ENCODE peak calls at places on chromosome 13, in four cellular contexts. One of them, this sample, is unnamed.

GRCh38 chr13:20397896-20398295 is 127.8 kb downstream of the CRYL1 start:
- DNase-seq in germinal center: no peak
- DNase-seq in fibroblast of the aortic adventitia: no peak
- DNase-seq in stimulated activated naive CD8-positive, alpha-beta T cell treated with anti-CD3 and anti-CD28 coated beads, Interleukin-15, Interleukin-2, amounts not matched to agents 100 U/mL and 50 U/mL, for 24 hours: no peak
- DNase-seq in this sample: no peak

GRCh38 chr13:38527140-38527539 is 159.7 kb upstream of the FREM2 start:
- DNase-seq in germinal center: no peak
- DNase-seq in fibroblast of the aortic adventitia: no peak
- DNase-seq in stimulated activated naive CD8-positive, alpha-beta T cell treated with anti-CD3 and anti-CD28 coated beads, Interleukin-15, Interleukin-2, amounts not matched to agents 100 U/mL and 50 U/mL, for 24 hours: no peak
- DNase-seq in this sample: no peak

GRCh38 chr13:45327253-45327954 is 13.6 kb downstream of the TPT1 start:
- DNase-seq in germinal center: no peak
- DNase-seq in fibroblast of the aortic adventitia: no peak
- DNase-seq in stimulated activated naive CD8-positive, alpha-beta T cell treated with anti-CD3 and anti-CD28 coated beads, Interleukin-15, Interleukin-2, amounts not matched to agents 100 U/mL and 50 U/mL, for 24 hours: no peak
- DNase-seq in this sample: no peak

GRCh38 chr13:51935326-51936171 is 73.8 kb downstream of the CCDC70 start:
- DNase-seq in germinal center: no peak
- DNase-seq in fibroblast of the aortic adventitia: no peak
- DNase-seq in stimulated activated naive CD8-positive, alpha-beta T cell treated with anti-CD3 and anti-CD28 coated beads, Interleukin-15, Interleukin-2, amounts not matched to agents 100 U/mL and 50 U/mL, for 24 hours: no peak
- DNase-seq in this sample: no peak

GRCh38 chr13:49376121-49376520 is 67.7 kb downstream of the CAB39L start:
- DNase-seq in germinal center: no peak
- DNase-seq in fibroblast of the aortic adventitia: no peak
- DNase-seq in stimulated activated naive CD8-positive, alpha-beta T cell treated with anti-CD3 and anti-CD28 coated beads, Interleukin-15, Interleukin-2, amounts not matched to agents 100 U/mL and 50 U/mL, for 24 hours: no peak
- DNase-seq in this sample: no peak

GRCh38 chr13:98445340-98446233 is 131.3 kb downstream of the STK24 start:
- DNase-seq in germinal center: peak
- DNase-seq in fibroblast of the aortic adventitia: peak
- DNase-seq in stimulated activated naive CD8-positive, alpha-beta T cell treated with anti-CD3 and anti-CD28 coated beads, Interleukin-15, Interleukin-2, amounts not matched to agents 100 U/mL and 50 U/mL, for 24 hours: peak
- DNase-seq in this sample: peak

GRCh38 chr13:46621133-46621532 is 68.2 kb downstream of the LRCH1 start:
- DNase-seq in germinal center: no peak
- DNase-seq in fibroblast of the aortic adventitia: no peak
- DNase-seq in stimulated activated naive CD8-positive, alpha-beta T cell treated with anti-CD3 and anti-CD28 coated beads, Interleukin-15, Interleukin-2, amounts not matched to agents 100 U/mL and 50 U/mL, for 24 hours: no peak
- DNase-seq in this sample: no peak

GRCh38 chr13:30690282-30691188 is 44.8 kb upstream of the ALOX5AP start:
- DNase-seq in germinal center: peak
- DNase-seq in fibroblast of the aortic adventitia: peak
- DNase-seq in stimulated activated naive CD8-positive, alpha-beta T cell treated with anti-CD3 and anti-CD28 coated beads, Interleukin-15, Interleukin-2, amounts not matched to agents 100 U/mL and 50 U/mL, for 24 hours: peak
- DNase-seq in this sample: peak

GRCh38 chr13:91144054-91144453 is 203.4 kb upstream of the MIR17HG start:
- DNase-seq in germinal center: no peak
- DNase-seq in fibroblast of the aortic adventitia: no peak
- DNase-seq in stimulated activated naive CD8-positive, alpha-beta T cell treated with anti-CD3 and anti-CD28 coated beads, Interleukin-15, Interleukin-2, amounts not matched to agents 100 U/mL and 50 U/mL, for 24 hours: no peak
- DNase-seq in this sample: no peak

GRCh38 chr13:113827021-113827420 is 36.9 kb downstream of the GAS6 start:
- DNase-seq in germinal center: no peak
- DNase-seq in fibroblast of the aortic adventitia: no peak
- DNase-seq in stimulated activated naive CD8-positive, alpha-beta T cell treated with anti-CD3 and anti-CD28 coated beads, Interleukin-15, Interleukin-2, amounts not matched to agents 100 U/mL and 50 U/mL, for 24 hours: no peak
- DNase-seq in this sample: no peak

GRCh38 chr13:59360108-59360507 is 803.6 kb downstream of the DIAPH3 start:
- DNase-seq in germinal center: no peak
- DNase-seq in fibroblast of the aortic adventitia: no peak
- DNase-seq in stimulated activated naive CD8-positive, alpha-beta T cell treated with anti-CD3 and anti-CD28 coated beads, Interleukin-15, Interleukin-2, amounts not matched to agents 100 U/mL and 50 U/mL, for 24 hours: no peak
- DNase-seq in this sample: no peak

GRCh38 chr13:51315658-51316057 is 23.8 kb upstream of the SERPINE3 start:
- DNase-seq in germinal center: no peak
- DNase-seq in fibroblast of the aortic adventitia: peak
- DNase-seq in stimulated activated naive CD8-positive, alpha-beta T cell treated with anti-CD3 and anti-CD28 coated beads, Interleukin-15, Interleukin-2, amounts not matched to agents 100 U/mL and 50 U/mL, for 24 hours: no peak
- DNase-seq in this sample: no peak

GRCh38 chr13:99093997-99094396 is 106.7 kb upstream of the UBAC2 start:
- DNase-seq in germinal center: no peak
- DNase-seq in fibroblast of the aortic adventitia: no peak
- DNase-seq in stimulated activated naive CD8-positive, alpha-beta T cell treated with anti-CD3 and anti-CD28 coated beads, Interleukin-15, Interleukin-2, amounts not matched to agents 100 U/mL and 50 U/mL, for 24 hours: no peak
- DNase-seq in this sample: no peak

GRCh38 chr13:88908896-88909535 is 1237.8 kb downstream of the SLITRK5 start:
- DNase-seq in germinal center: no peak
- DNase-seq in fibroblast of the aortic adventitia: no peak
- DNase-seq in stimulated activated naive CD8-positive, alpha-beta T cell treated with anti-CD3 and anti-CD28 coated beads, Interleukin-15, Interleukin-2, amounts not matched to agents 100 U/mL and 50 U/mL, for 24 hours: no peak
- DNase-seq in this sample: peak

GRCh38 chr13:114109646-114110045 is 22.8 kb downstream of the RASA3 start:
- DNase-seq in germinal center: no peak
- DNase-seq in fibroblast of the aortic adventitia: no peak
- DNase-seq in stimulated activated naive CD8-positive, alpha-beta T cell treated with anti-CD3 and anti-CD28 coated beads, Interleukin-15, Interleukin-2, amounts not matched to agents 100 U/mL and 50 U/mL, for 24 hours: peak
- DNase-seq in this sample: peak

GRCh38 chr13:22717036-22717435 is 463.7 kb upstream of the SGCG start:
- DNase-seq in germinal center: no peak
- DNase-seq in fibroblast of the aortic adventitia: no peak
- DNase-seq in stimulated activated naive CD8-positive, alpha-beta T cell treated with anti-CD3 and anti-CD28 coated beads, Interleukin-15, Interleukin-2, amounts not matched to agents 100 U/mL and 50 U/mL, for 24 hours: no peak
- DNase-seq in this sample: no peak

GRCh38 chr13:91154553-91154952 is 192.9 kb upstream of the MIR17HG start:
- DNase-seq in germinal center: no peak
- DNase-seq in fibroblast of the aortic adventitia: no peak
- DNase-seq in stimulated activated naive CD8-positive, alpha-beta T cell treated with anti-CD3 and anti-CD28 coated beads, Interleukin-15, Interleukin-2, amounts not matched to agents 100 U/mL and 50 U/mL, for 24 hours: no peak
- DNase-seq in this sample: no peak

GRCh38 chr13:98450012-98450411 is 126.9 kb downstream of the STK24 start:
- DNase-seq in germinal center: no peak
- DNase-seq in fibroblast of the aortic adventitia: no peak
- DNase-seq in stimulated activated naive CD8-positive, alpha-beta T cell treated with anti-CD3 and anti-CD28 coated beads, Interleukin-15, Interleukin-2, amounts not matched to agents 100 U/mL and 50 U/mL, for 24 hours: no peak
- DNase-seq in this sample: no peak

GRCh38 chr13:107392205-107392604 is 823.1 kb downstream of the LIG4 start:
- DNase-seq in germinal center: no peak
- DNase-seq in fibroblast of the aortic adventitia: no peak
- DNase-seq in stimulated activated naive CD8-positive, alpha-beta T cell treated with anti-CD3 and anti-CD28 coated beads, Interleukin-15, Interleukin-2, amounts not matched to agents 100 U/mL and 50 U/mL, for 24 hours: no peak
- DNase-seq in this sample: no peak

GRCh38 chr13:90084684-90085290 is 1262.7 kb upstream of the MIR17HG start:
- DNase-seq in germinal center: no peak
- DNase-seq in fibroblast of the aortic adventitia: no peak
- DNase-seq in stimulated activated naive CD8-positive, alpha-beta T cell treated with anti-CD3 and anti-CD28 coated beads, Interleukin-15, Interleukin-2, amounts not matched to agents 100 U/mL and 50 U/mL, for 24 hours: no peak
- DNase-seq in this sample: peak

GRCh38 chr13:35882722-35883497 is 248.3 kb downstream of the DCLK1 start:
- DNase-seq in germinal center: no peak
- DNase-seq in fibroblast of the aortic adventitia: no peak
- DNase-seq in stimulated activated naive CD8-positive, alpha-beta T cell treated with anti-CD3 and anti-CD28 coated beads, Interleukin-15, Interleukin-2, amounts not matched to agents 100 U/mL and 50 U/mL, for 24 hours: no peak
- DNase-seq in this sample: no peak

GRCh38 chr13:59409211-59409610 is 754.5 kb downstream of the DIAPH3 start:
- DNase-seq in germinal center: no peak
- DNase-seq in fibroblast of the aortic adventitia: no peak
- DNase-seq in stimulated activated naive CD8-positive, alpha-beta T cell treated with anti-CD3 and anti-CD28 coated beads, Interleukin-15, Interleukin-2, amounts not matched to agents 100 U/mL and 50 U/mL, for 24 hours: no peak
- DNase-seq in this sample: peak

GRCh38 chr13:97257800-97258799 is 36.0 kb downstream of the MBNL2 start:
- DNase-seq in germinal center: no peak
- DNase-seq in fibroblast of the aortic adventitia: peak
- DNase-seq in stimulated activated naive CD8-positive, alpha-beta T cell treated with anti-CD3 and anti-CD28 coated beads, Interleukin-15, Interleukin-2, amounts not matched to agents 100 U/mL and 50 U/mL, for 24 hours: no peak
- DNase-seq in this sample: peak

GRCh38 chr13:95360464-95361097 is 59.3 kb upstream of the ABCC4 start:
- DNase-seq in germinal center: no peak
- DNase-seq in fibroblast of the aortic adventitia: no peak
- DNase-seq in stimulated activated naive CD8-positive, alpha-beta T cell treated with anti-CD3 and anti-CD28 coated beads, Interleukin-15, Interleukin-2, amounts not matched to agents 100 U/mL and 50 U/mL, for 24 hours: no peak
- DNase-seq in this sample: no peak

GRCh38 chr13:74280093-74280794 is 146.0 kb upstream of the KLF12 start:
- DNase-seq in germinal center: no peak
- DNase-seq in fibroblast of the aortic adventitia: no peak
- DNase-seq in stimulated activated naive CD8-positive, alpha-beta T cell treated with anti-CD3 and anti-CD28 coated beads, Interleukin-15, Interleukin-2, amounts not matched to agents 100 U/mL and 50 U/mL, for 24 hours: peak
- DNase-seq in this sample: no peak

GRCh38 chr13:20064128-20064527 is 96.7 kb downstream of the GJA3 start:
- DNase-seq in germinal center: no peak
- DNase-seq in fibroblast of the aortic adventitia: peak
- DNase-seq in stimulated activated naive CD8-positive, alpha-beta T cell treated with anti-CD3 and anti-CD28 coated beads, Interleukin-15, Interleukin-2, amounts not matched to agents 100 U/mL and 50 U/mL, for 24 hours: no peak
- DNase-seq in this sample: no peak

GRCh38 chr13:36997716-36998427 is 1.3 kb downstream of the ALG5 start:
- DNase-seq in germinal center: no peak
- DNase-seq in fibroblast of the aortic adventitia: no peak
- DNase-seq in stimulated activated naive CD8-positive, alpha-beta T cell treated with anti-CD3 and anti-CD28 coated beads, Interleukin-15, Interleukin-2, amounts not matched to agents 100 U/mL and 50 U/mL, for 24 hours: no peak
- DNase-seq in this sample: peak

GRCh38 chr13:77062097-77062496 is 35.1 kb upstream of the FBXL3 start:
- DNase-seq in germinal center: no peak
- DNase-seq in fibroblast of the aortic adventitia: peak
- DNase-seq in stimulated activated naive CD8-positive, alpha-beta T cell treated with anti-CD3 and anti-CD28 coated beads, Interleukin-15, Interleukin-2, amounts not matched to agents 100 U/mL and 50 U/mL, for 24 hours: no peak
- DNase-seq in this sample: no peak

GRCh38 chr13:95814494-95814893 is 137.6 kb downstream of the DNAJC3 start:
- DNase-seq in germinal center: no peak
- DNase-seq in fibroblast of the aortic adventitia: no peak
- DNase-seq in stimulated activated naive CD8-positive, alpha-beta T cell treated with anti-CD3 and anti-CD28 coated beads, Interleukin-15, Interleukin-2, amounts not matched to agents 100 U/mL and 50 U/mL, for 24 hours: no peak
- DNase-seq in this sample: no peak

GRCh38 chr13:112775791-112776279 is 86.0 kb downstream of the ATP11A start:
- DNase-seq in germinal center: no peak
- DNase-seq in fibroblast of the aortic adventitia: no peak
- DNase-seq in stimulated activated naive CD8-positive, alpha-beta T cell treated with anti-CD3 and anti-CD28 coated beads, Interleukin-15, Interleukin-2, amounts not matched to agents 100 U/mL and 50 U/mL, for 24 hours: no peak
- DNase-seq in this sample: no peak

GRCh38 chr13:106173346-106173745 is 362.1 kb downstream of the EFNB2 start:
- DNase-seq in germinal center: no peak
- DNase-seq in fibroblast of the aortic adventitia: no peak
- DNase-seq in stimulated activated naive CD8-positive, alpha-beta T cell treated with anti-CD3 and anti-CD28 coated beads, Interleukin-15, Interleukin-2, amounts not matched to agents 100 U/mL and 50 U/mL, for 24 hours: no peak
- DNase-seq in this sample: no peak

GRCh38 chr13:27960362-27961226 is 8.5 kb downstream of the CDX2 start:
- DNase-seq in germinal center: no peak
- DNase-seq in fibroblast of the aortic adventitia: no peak
- DNase-seq in stimulated activated naive CD8-positive, alpha-beta T cell treated with anti-CD3 and anti-CD28 coated beads, Interleukin-15, Interleukin-2, amounts not matched to agents 100 U/mL and 50 U/mL, for 24 hours: peak
- DNase-seq in this sample: peak

GRCh38 chr13:19836472-19836871 is 27.0 kb downstream of the ZMYM5 start:
- DNase-seq in germinal center: no peak
- DNase-seq in fibroblast of the aortic adventitia: peak
- DNase-seq in stimulated activated naive CD8-positive, alpha-beta T cell treated with anti-CD3 and anti-CD28 coated beads, Interleukin-15, Interleukin-2, amounts not matched to agents 100 U/mL and 50 U/mL, for 24 hours: no peak
- DNase-seq in this sample: no peak

GRCh38 chr13:79749985-79750551 is 269.1 kb downstream of the NDFIP2 start:
- DNase-seq in germinal center: no peak
- DNase-seq in fibroblast of the aortic adventitia: peak
- DNase-seq in stimulated activated naive CD8-positive, alpha-beta T cell treated with anti-CD3 and anti-CD28 coated beads, Interleukin-15, Interleukin-2, amounts not matched to agents 100 U/mL and 50 U/mL, for 24 hours: no peak
- DNase-seq in this sample: peak

GRCh38 chr13:20873348-20873747 is 29.2 kb downstream of the XPO4 start:
- DNase-seq in germinal center: no peak
- DNase-seq in fibroblast of the aortic adventitia: peak
- DNase-seq in stimulated activated naive CD8-positive, alpha-beta T cell treated with anti-CD3 and anti-CD28 coated beads, Interleukin-15, Interleukin-2, amounts not matched to agents 100 U/mL and 50 U/mL, for 24 hours: no peak
- DNase-seq in this sample: peak

GRCh38 chr13:90374183-90374582 is 973.3 kb upstream of the MIR17HG start:
- DNase-seq in germinal center: no peak
- DNase-seq in fibroblast of the aortic adventitia: no peak
- DNase-seq in stimulated activated naive CD8-positive, alpha-beta T cell treated with anti-CD3 and anti-CD28 coated beads, Interleukin-15, Interleukin-2, amounts not matched to agents 100 U/mL and 50 U/mL, for 24 hours: no peak
- DNase-seq in this sample: no peak

GRCh38 chr13:54241719-54242118 is 1213.1 kb downstream of the OLFM4 start:
- DNase-seq in germinal center: no peak
- DNase-seq in fibroblast of the aortic adventitia: no peak
- DNase-seq in stimulated activated naive CD8-positive, alpha-beta T cell treated with anti-CD3 and anti-CD28 coated beads, Interleukin-15, Interleukin-2, amounts not matched to agents 100 U/mL and 50 U/mL, for 24 hours: no peak
- DNase-seq in this sample: no peak

GRCh38 chr13:47114030-47114429 is 217.2 kb upstream of the HTR2A start:
- DNase-seq in germinal center: no peak
- DNase-seq in fibroblast of the aortic adventitia: peak
- DNase-seq in stimulated activated naive CD8-positive, alpha-beta T cell treated with anti-CD3 and anti-CD28 coated beads, Interleukin-15, Interleukin-2, amounts not matched to agents 100 U/mL and 50 U/mL, for 24 hours: no peak
- DNase-seq in this sample: peak

GRCh38 chr13:64808704-64809103 is 2421.4 kb downstream of the PCDH9 start:
- DNase-seq in germinal center: no peak
- DNase-seq in fibroblast of the aortic adventitia: no peak
- DNase-seq in stimulated activated naive CD8-positive, alpha-beta T cell treated with anti-CD3 and anti-CD28 coated beads, Interleukin-15, Interleukin-2, amounts not matched to agents 100 U/mL and 50 U/mL, for 24 hours: no peak
- DNase-seq in this sample: no peak

This sample was measured in fibroblast of gingiva.